ENCODE peak calls at places on chromosome 6, in five cellular contexts. One of them, this sample, is unnamed.

GRCh38 chr6:118933855-118934460 is 1.0 kb downstream of the MCM9 start:
- DNase-seq in NCI-H526 treated with DMSO at 0.1 percent for 48 hours: no peak
- DNase-seq in naive thymus-derived CD8-positive, alpha-beta T cell: no peak
- DNase-seq in fibroblast of mammary gland: no peak
- DNase-seq in stimulated activated CD8-positive, alpha-beta memory T cell treated with anti-CD3 and anti-CD28 coated beads, Interleukin-2, amount 100 ng/mL, for 1 hour: no peak
- DNase-seq in this sample: no peak

GRCh38 chr6:1416191-1416764 is 26.9 kb downstream of the FOXF2 start:
- DNase-seq in NCI-H526 treated with DMSO at 0.1 percent for 48 hours: no peak
- DNase-seq in naive thymus-derived CD8-positive, alpha-beta T cell: no peak
- DNase-seq in fibroblast of mammary gland: no peak
- DNase-seq in stimulated activated CD8-positive, alpha-beta memory T cell treated with anti-CD3 and anti-CD28 coated beads, Interleukin-2, amount 100 ng/mL, for 1 hour: no peak
- DNase-seq in this sample: no peak

GRCh38 chr6:119145111-119145510 is 66.6 kb upstream of the FAM184A start:
- DNase-seq in NCI-H526 treated with DMSO at 0.1 percent for 48 hours: no peak
- DNase-seq in naive thymus-derived CD8-positive, alpha-beta T cell: no peak
- DNase-seq in fibroblast of mammary gland: no peak
- DNase-seq in stimulated activated CD8-positive, alpha-beta memory T cell treated with anti-CD3 and anti-CD28 coated beads, Interleukin-2, amount 100 ng/mL, for 1 hour: no peak
- DNase-seq in this sample: no peak

GRCh38 chr6:75345413-75345812 is 60.8 kb upstream of the TMEM30A start:
- DNase-seq in NCI-H526 treated with DMSO at 0.1 percent for 48 hours: no peak
- DNase-seq in naive thymus-derived CD8-positive, alpha-beta T cell: no peak
- DNase-seq in fibroblast of mammary gland: no peak
- DNase-seq in stimulated activated CD8-positive, alpha-beta memory T cell treated with anti-CD3 and anti-CD28 coated beads, Interleukin-2, amount 100 ng/mL, for 1 hour: no peak
- DNase-seq in this sample: no peak

GRCh38 chr6:100512203-100512862 is 47.6 kb upstream of the SIM1 start:
- DNase-seq in NCI-H526 treated with DMSO at 0.1 percent for 48 hours: no peak
- DNase-seq in naive thymus-derived CD8-positive, alpha-beta T cell: no peak
- DNase-seq in fibroblast of mammary gland: peak
- DNase-seq in stimulated activated CD8-positive, alpha-beta memory T cell treated with anti-CD3 and anti-CD28 coated beads, Interleukin-2, amount 100 ng/mL, for 1 hour: no peak
- DNase-seq in this sample: peak

GRCh38 chr6:104014560-104014959 is 845.2 kb downstream of the HACE1 start:
- DNase-seq in NCI-H526 treated with DMSO at 0.1 percent for 48 hours: no peak
- DNase-seq in naive thymus-derived CD8-positive, alpha-beta T cell: no peak
- DNase-seq in fibroblast of mammary gland: no peak
- DNase-seq in stimulated activated CD8-positive, alpha-beta memory T cell treated with anti-CD3 and anti-CD28 coated beads, Interleukin-2, amount 100 ng/mL, for 1 hour: no peak
- DNase-seq in this sample: no peak

GRCh38 chr6:7215798-7216231 is 97.2 kb downstream of the SSR1 start:
- DNase-seq in NCI-H526 treated with DMSO at 0.1 percent for 48 hours: no peak
- DNase-seq in naive thymus-derived CD8-positive, alpha-beta T cell: no peak
- DNase-seq in fibroblast of mammary gland: no peak
- DNase-seq in stimulated activated CD8-positive, alpha-beta memory T cell treated with anti-CD3 and anti-CD28 coated beads, Interleukin-2, amount 100 ng/mL, for 1 hour: no peak
- DNase-seq in this sample: no peak

GRCh38 chr6:136035378-136036070 is 184.0 kb downstream of the PDE7B start:
- DNase-seq in NCI-H526 treated with DMSO at 0.1 percent for 48 hours: no peak
- DNase-seq in naive thymus-derived CD8-positive, alpha-beta T cell: no peak
- DNase-seq in fibroblast of mammary gland: peak
- DNase-seq in stimulated activated CD8-positive, alpha-beta memory T cell treated with anti-CD3 and anti-CD28 coated beads, Interleukin-2, amount 100 ng/mL, for 1 hour: no peak
- DNase-seq in this sample: peak

GRCh38 chr6:68279793-68280557 is 355.1 kb upstream of the ADGRB3 start:
- DNase-seq in NCI-H526 treated with DMSO at 0.1 percent for 48 hours: no peak
- DNase-seq in naive thymus-derived CD8-positive, alpha-beta T cell: no peak
- DNase-seq in fibroblast of mammary gland: peak
- DNase-seq in stimulated activated CD8-positive, alpha-beta memory T cell treated with anti-CD3 and anti-CD28 coated beads, Interleukin-2, amount 100 ng/mL, for 1 hour: no peak
- DNase-seq in this sample: no peak

GRCh38 chr6:14211596-14211961 is 94.0 kb downstream of the CD83 start:
- DNase-seq in NCI-H526 treated with DMSO at 0.1 percent for 48 hours: no peak
- DNase-seq in naive thymus-derived CD8-positive, alpha-beta T cell: no peak
- DNase-seq in fibroblast of mammary gland: peak
- DNase-seq in stimulated activated CD8-positive, alpha-beta memory T cell treated with anti-CD3 and anti-CD28 coated beads, Interleukin-2, amount 100 ng/mL, for 1 hour: no peak
- DNase-seq in this sample: peak

GRCh38 chr6:17865798-17866725 is 121.4 kb downstream of the KIF13A start:
- DNase-seq in NCI-H526 treated with DMSO at 0.1 percent for 48 hours: no peak
- DNase-seq in naive thymus-derived CD8-positive, alpha-beta T cell: no peak
- DNase-seq in fibroblast of mammary gland: peak
- DNase-seq in stimulated activated CD8-positive, alpha-beta memory T cell treated with anti-CD3 and anti-CD28 coated beads, Interleukin-2, amount 100 ng/mL, for 1 hour: no peak
- DNase-seq in this sample: peak

GRCh38 chr6:108944707-108945685 is 96.8 kb downstream of the ARMC2 start:
- DNase-seq in NCI-H526 treated with DMSO at 0.1 percent for 48 hours: no peak
- DNase-seq in naive thymus-derived CD8-positive, alpha-beta T cell: no peak
- DNase-seq in fibroblast of mammary gland: peak
- DNase-seq in stimulated activated CD8-positive, alpha-beta memory T cell treated with anti-CD3 and anti-CD28 coated beads, Interleukin-2, amount 100 ng/mL, for 1 hour: no peak
- DNase-seq in this sample: peak

GRCh38 chr6:96760153-96760687 is 77.1 kb downstream of the GPR63 start:
- DNase-seq in NCI-H526 treated with DMSO at 0.1 percent for 48 hours: no peak
- DNase-seq in naive thymus-derived CD8-positive, alpha-beta T cell: no peak
- DNase-seq in fibroblast of mammary gland: no peak
- DNase-seq in stimulated activated CD8-positive, alpha-beta memory T cell treated with anti-CD3 and anti-CD28 coated beads, Interleukin-2, amount 100 ng/mL, for 1 hour: no peak
- DNase-seq in this sample: no peak

GRCh38 chr6:90178294-90178678 is 118.4 kb downstream of the BACH2 start:
- DNase-seq in NCI-H526 treated with DMSO at 0.1 percent for 48 hours: no peak
- DNase-seq in naive thymus-derived CD8-positive, alpha-beta T cell: no peak
- DNase-seq in fibroblast of mammary gland: no peak
- DNase-seq in stimulated activated CD8-positive, alpha-beta memory T cell treated with anti-CD3 and anti-CD28 coated beads, Interleukin-2, amount 100 ng/mL, for 1 hour: no peak
- DNase-seq in this sample: peak

GRCh38 chr6:166112580-166112979 is 55.1 kb downstream of the TBXT start:
- DNase-seq in NCI-H526 treated with DMSO at 0.1 percent for 48 hours: no peak
- DNase-seq in naive thymus-derived CD8-positive, alpha-beta T cell: no peak
- DNase-seq in fibroblast of mammary gland: peak
- DNase-seq in stimulated activated CD8-positive, alpha-beta memory T cell treated with anti-CD3 and anti-CD28 coated beads, Interleukin-2, amount 100 ng/mL, for 1 hour: no peak
- DNase-seq in this sample: peak

GRCh38 chr6:159892053-159892452 is 1.3 kb downstream of the MAS1 start:
- DNase-seq in NCI-H526 treated with DMSO at 0.1 percent for 48 hours: no peak
- DNase-seq in naive thymus-derived CD8-positive, alpha-beta T cell: no peak
- DNase-seq in fibroblast of mammary gland: no peak
- DNase-seq in stimulated activated CD8-positive, alpha-beta memory T cell treated with anti-CD3 and anti-CD28 coated beads, Interleukin-2, amount 100 ng/mL, for 1 hour: no peak
- DNase-seq in this sample: no peak

GRCh38 chr6:30793521-30794194 is 49.3 kb upstream of the IER3 start:
- DNase-seq in NCI-H526 treated with DMSO at 0.1 percent for 48 hours: no peak
- DNase-seq in naive thymus-derived CD8-positive, alpha-beta T cell: peak
- DNase-seq in fibroblast of mammary gland: peak
- DNase-seq in stimulated activated CD8-positive, alpha-beta memory T cell treated with anti-CD3 and anti-CD28 coated beads, Interleukin-2, amount 100 ng/mL, for 1 hour: no peak
- DNase-seq in this sample: peak

GRCh38 chr6:1871936-1872335 is 262.2 kb downstream of the FOXC1 start:
- DNase-seq in NCI-H526 treated with DMSO at 0.1 percent for 48 hours: no peak
- DNase-seq in naive thymus-derived CD8-positive, alpha-beta T cell: no peak
- DNase-seq in fibroblast of mammary gland: no peak
- DNase-seq in stimulated activated CD8-positive, alpha-beta memory T cell treated with anti-CD3 and anti-CD28 coated beads, Interleukin-2, amount 100 ng/mL, for 1 hour: no peak
- DNase-seq in this sample: no peak

GRCh38 chr6:113842165-113842564 is 15.0 kb upstream of the MARCKS start:
- DNase-seq in NCI-H526 treated with DMSO at 0.1 percent for 48 hours: no peak
- DNase-seq in naive thymus-derived CD8-positive, alpha-beta T cell: no peak
- DNase-seq in fibroblast of mammary gland: peak
- DNase-seq in stimulated activated CD8-positive, alpha-beta memory T cell treated with anti-CD3 and anti-CD28 coated beads, Interleukin-2, amount 100 ng/mL, for 1 hour: no peak
- DNase-seq in this sample: peak

GRCh38 chr6:144360401-144360800 is 75.3 kb downstream of the UTRN start:
- DNase-seq in NCI-H526 treated with DMSO at 0.1 percent for 48 hours: no peak
- DNase-seq in naive thymus-derived CD8-positive, alpha-beta T cell: no peak
- DNase-seq in fibroblast of mammary gland: no peak
- DNase-seq in stimulated activated CD8-positive, alpha-beta memory T cell treated with anti-CD3 and anti-CD28 coated beads, Interleukin-2, amount 100 ng/mL, for 1 hour: no peak
- DNase-seq in this sample: no peak

GRCh38 chr6:4994741-4995140 is 9.1 kb downstream of the RPP40 start:
- DNase-seq in NCI-H526 treated with DMSO at 0.1 percent for 48 hours: no peak
- DNase-seq in naive thymus-derived CD8-positive, alpha-beta T cell: no peak
- DNase-seq in fibroblast of mammary gland: no peak
- DNase-seq in stimulated activated CD8-positive, alpha-beta memory T cell treated with anti-CD3 and anti-CD28 coated beads, Interleukin-2, amount 100 ng/mL, for 1 hour: no peak
- DNase-seq in this sample: no peak

GRCh38 chr6:13979284-13980171 is 54.8 kb downstream of the RNF182 start:
- DNase-seq in NCI-H526 treated with DMSO at 0.1 percent for 48 hours: no peak
- DNase-seq in naive thymus-derived CD8-positive, alpha-beta T cell: no peak
- DNase-seq in fibroblast of mammary gland: no peak
- DNase-seq in stimulated activated CD8-positive, alpha-beta memory T cell treated with anti-CD3 and anti-CD28 coated beads, Interleukin-2, amount 100 ng/mL, for 1 hour: no peak
- DNase-seq in this sample: no peak

GRCh38 chr6:135583256-135583758 is 85.8 kb upstream of the AHI1 start:
- DNase-seq in NCI-H526 treated with DMSO at 0.1 percent for 48 hours: no peak
- DNase-seq in naive thymus-derived CD8-positive, alpha-beta T cell: no peak
- DNase-seq in fibroblast of mammary gland: peak
- DNase-seq in stimulated activated CD8-positive, alpha-beta memory T cell treated with anti-CD3 and anti-CD28 coated beads, Interleukin-2, amount 100 ng/mL, for 1 hour: no peak
- DNase-seq in this sample: peak

GRCh38 chr6:7805828-7806227 is 79.9 kb downstream of the BMP6 start:
- DNase-seq in NCI-H526 treated with DMSO at 0.1 percent for 48 hours: no peak
- DNase-seq in naive thymus-derived CD8-positive, alpha-beta T cell: no peak
- DNase-seq in fibroblast of mammary gland: no peak
- DNase-seq in stimulated activated CD8-positive, alpha-beta memory T cell treated with anti-CD3 and anti-CD28 coated beads, Interleukin-2, amount 100 ng/mL, for 1 hour: no peak
- DNase-seq in this sample: no peak

GRCh38 chr6:2951723-2952122 is 19.6 kb downstream of the SERPINB6 start:
- DNase-seq in NCI-H526 treated with DMSO at 0.1 percent for 48 hours: no peak
- DNase-seq in naive thymus-derived CD8-positive, alpha-beta T cell: no peak
- DNase-seq in fibroblast of mammary gland: no peak
- DNase-seq in stimulated activated CD8-positive, alpha-beta memory T cell treated with anti-CD3 and anti-CD28 coated beads, Interleukin-2, amount 100 ng/mL, for 1 hour: no peak
- DNase-seq in this sample: no peak

GRCh38 chr6:24543683-24544082 is 48.9 kb downstream of the ALDH5A1 start:
- DNase-seq in NCI-H526 treated with DMSO at 0.1 percent for 48 hours: no peak
- DNase-seq in naive thymus-derived CD8-positive, alpha-beta T cell: no peak
- DNase-seq in fibroblast of mammary gland: no peak
- DNase-seq in stimulated activated CD8-positive, alpha-beta memory T cell treated with anti-CD3 and anti-CD28 coated beads, Interleukin-2, amount 100 ng/mL, for 1 hour: no peak
- DNase-seq in this sample: no peak

GRCh38 chr6:77034161-77034560 is 429.1 kb downstream of the HTR1B start:
- DNase-seq in NCI-H526 treated with DMSO at 0.1 percent for 48 hours: no peak
- DNase-seq in naive thymus-derived CD8-positive, alpha-beta T cell: no peak
- DNase-seq in fibroblast of mammary gland: peak
- DNase-seq in stimulated activated CD8-positive, alpha-beta memory T cell treated with anti-CD3 and anti-CD28 coated beads, Interleukin-2, amount 100 ng/mL, for 1 hour: no peak
- DNase-seq in this sample: peak

GRCh38 chr6:3388786-3389185 is 68.1 kb downstream of the SLC22A23 start:
- DNase-seq in NCI-H526 treated with DMSO at 0.1 percent for 48 hours: no peak
- DNase-seq in naive thymus-derived CD8-positive, alpha-beta T cell: no peak
- DNase-seq in fibroblast of mammary gland: no peak
- DNase-seq in stimulated activated CD8-positive, alpha-beta memory T cell treated with anti-CD3 and anti-CD28 coated beads, Interleukin-2, amount 100 ng/mL, for 1 hour: no peak
- DNase-seq in this sample: no peak

GRCh38 chr6:25649611-25650010 is 2.4 kb upstream of the SCGN start:
- DNase-seq in NCI-H526 treated with DMSO at 0.1 percent for 48 hours: no peak
- DNase-seq in naive thymus-derived CD8-positive, alpha-beta T cell: no peak
- DNase-seq in fibroblast of mammary gland: peak
- DNase-seq in stimulated activated CD8-positive, alpha-beta memory T cell treated with anti-CD3 and anti-CD28 coated beads, Interleukin-2, amount 100 ng/mL, for 1 hour: no peak
- DNase-seq in this sample: no peak

GRCh38 chr6:25629202-25629584 is 22.8 kb upstream of the SCGN start:
- DNase-seq in NCI-H526 treated with DMSO at 0.1 percent for 48 hours: peak
- DNase-seq in naive thymus-derived CD8-positive, alpha-beta T cell: no peak
- DNase-seq in fibroblast of mammary gland: peak
- DNase-seq in stimulated activated CD8-positive, alpha-beta memory T cell treated with anti-CD3 and anti-CD28 coated beads, Interleukin-2, amount 100 ng/mL, for 1 hour: no peak
- DNase-seq in this sample: no peak

GRCh38 chr6:146470091-146470770 is 73.4 kb upstream of the RAB32 start:
- DNase-seq in NCI-H526 treated with DMSO at 0.1 percent for 48 hours: no peak
- DNase-seq in naive thymus-derived CD8-positive, alpha-beta T cell: no peak
- DNase-seq in fibroblast of mammary gland: peak
- DNase-seq in stimulated activated CD8-positive, alpha-beta memory T cell treated with anti-CD3 and anti-CD28 coated beads, Interleukin-2, amount 100 ng/mL, for 1 hour: no peak
- DNase-seq in this sample: no peak

GRCh38 chr6:8436956-8437355 is 1.6 kb upstream of the SLC35B3 start:
- DNase-seq in NCI-H526 treated with DMSO at 0.1 percent for 48 hours: no peak
- DNase-seq in naive thymus-derived CD8-positive, alpha-beta T cell: no peak
- DNase-seq in fibroblast of mammary gland: no peak
- DNase-seq in stimulated activated CD8-positive, alpha-beta memory T cell treated with anti-CD3 and anti-CD28 coated beads, Interleukin-2, amount 100 ng/mL, for 1 hour: no peak
- DNase-seq in this sample: no peak

GRCh38 chr6:149045404-149045803 is 272.1 kb upstream of the TAB2 start:
- DNase-seq in NCI-H526 treated with DMSO at 0.1 percent for 48 hours: no peak
- DNase-seq in naive thymus-derived CD8-positive, alpha-beta T cell: peak
- DNase-seq in fibroblast of mammary gland: no peak
- DNase-seq in stimulated activated CD8-positive, alpha-beta memory T cell treated with anti-CD3 and anti-CD28 coated beads, Interleukin-2, amount 100 ng/mL, for 1 hour: no peak
- DNase-seq in this sample: no peak

GRCh38 chr6:50087231-50087954 is 37.7 kb upstream of the DEFB112 start:
- DNase-seq in NCI-H526 treated with DMSO at 0.1 percent for 48 hours: no peak
- DNase-seq in naive thymus-derived CD8-positive, alpha-beta T cell: no peak
- DNase-seq in fibroblast of mammary gland: peak
- DNase-seq in stimulated activated CD8-positive, alpha-beta memory T cell treated with anti-CD3 and anti-CD28 coated beads, Interleukin-2, amount 100 ng/mL, for 1 hour: no peak
- DNase-seq in this sample: peak

This sample was measured in IMR-90.